ENCODE peak calls at places on chromosome 18, in seven cellular contexts. E is neural crest cell, O is choroid plexus epithelial cell, J is astrocyte, C is foreskin keratinocyte, Z is mammary epithelial cell, S is heart left ventricle. B is an unnamed sample.

GRCh38 chr18:35998967-35999366 is 26.5 kb downstream of the RMP24 start:
- DNase-seq in O (peak; percentile 55), C (no peak), E (no peak), S (no peak), Z (no peak), J (no peak), B (no peak)

GRCh38 chr18:3511980-3512379 is 62.0 kb downstream of the TGIF1 start:
- DNase-seq in E (no peak), J (peak; percentile 67), C (peak; percentile 81), Z (peak; percentile 91), O (peak; percentile 77), S (no peak), B (no peak)

GRCh38 chr18:23237524-23238151 is 102.4 kb downstream of the CABLES1 start:
- DNase-seq in J (peak; percentile 55), C (no peak), E (peak; percentile 8), O (peak; percentile 65), S (peak; percentile 52), Z (peak; percentile 53), B (no peak)

GRCh38 chr18:2847341-2848144 is 737 bp downstream of the EMILIN2 start:
- DNase-seq in S (peak; percentile 42), O (peak; percentile 64), C (no peak), E (peak; percentile 5), Z (peak; percentile 22), J (no peak), B (no peak)

GRCh38 chr18:35777042-35777441 is 195.4 kb upstream of the RMP24 start:
- DNase-seq in S (no peak), Z (no peak), O (no peak), J (no peak), C (no peak), E (no peak), B (no peak)

GRCh38 chr18:10317864-10318685 is 136.4 kb upstream of the APCDD1 start:
- DNase-seq in J (no peak), S (no peak), Z (no peak), C (no peak), O (no peak), E (no peak), B (no peak)

GRCh38 chr18:23249348-23249747 is 114.1 kb downstream of the CABLES1 start:
- DNase-seq in J (no peak), S (no peak), E (no peak), C (peak; percentile 81), O (no peak), Z (no peak), B (no peak)

GRCh38 chr18:71374294-71374693 is 1085.4 kb downstream of the SOCS6 start:
- DNase-seq in Z (no peak), S (no peak), C (no peak), J (no peak), E (no peak), O (peak; percentile 6), B (no peak)

GRCh38 chr18:36212301-36212977 is 25.1 kb downstream of the MOCOS start:
- DNase-seq in E (no peak), J (no peak), O (peak; percentile 55), Z (no peak), S (no peak), C (no peak), B (no peak)

GRCh38 chr18:46069524-46069923 is 2.5 kb downstream of the PSTPIP2 start:
- DNase-seq in E (no peak), Z (peak; percentile 90), C (peak; percentile 75), O (no peak), J (no peak), S (no peak), B (no peak)

GRCh38 chr18:36441872-36442271 is 144.4 kb downstream of the FHOD3 start:
- DNase-seq in Z (peak; percentile 67), J (peak; percentile 90), O (peak; percentile 32), C (no peak), E (no peak), S (no peak), B (no peak)

GRCh38 chr18:22977847-22978701 is 44.9 kb downstream of the RBBP8 start:
- DNase-seq in S (no peak), J (peak; percentile 92), O (peak; percentile 87), C (peak; percentile 73), E (no peak), Z (peak; percentile 89), B (no peak)

GRCh38 chr18:3623769-3624545 is 174.0 kb downstream of the TGIF1 start:
- DNase-seq in C (peak; percentile 99), S (peak; percentile 80), E (peak; percentile 36), Z (peak; percentile 98), O (peak; percentile 97), J (peak; percentile 98), B (peak; percentile 32)

GRCh38 chr18:28108801-28109200 is 68.1 kb downstream of the CDH2 start:
- DNase-seq in E (no peak), Z (peak; percentile 33), S (no peak), C (no peak), O (peak; percentile 36), J (peak; percentile 60), B (no peak)

GRCh38 chr18:66749030-66749429 is 145.1 kb upstream of the CDH19 start:
- DNase-seq in C (no peak), J (peak; percentile 15), Z (no peak), E (no peak), S (no peak), O (peak; percentile 20), B (no peak)

GRCh38 chr18:28175930-28176673 is 828 bp downstream of the CDH2 start:
- DNase-seq in J (no peak), Z (peak; percentile 25), O (peak; percentile 33), E (peak; percentile 39), S (no peak), C (no peak), B (no peak)

GRCh38 chr18:73023975-73024374 is 156.2 kb upstream of the NETO1 start:
- DNase-seq in J (no peak), O (no peak), Z (no peak), S (no peak), C (no peak), E (no peak), B (no peak)

GRCh38 chr18:21134895-21135294 is 23.3 kb upstream of the ROCK1 start:
- DNase-seq in E (no peak), S (no peak), J (no peak), Z (peak; percentile 20), C (no peak), O (peak; percentile 49), B (no peak)
- TF ChIP-seq CTCF in E (no peak), S (peak; percentile 38), J (no peak), Z (peak; percentile 13), C (peak; percentile 59), O (peak; percentile 25), B (no peak)

GRCh38 chr18:31626409-31626808 is 34.7 kb downstream of the TTR start:
- DNase-seq in Z (no peak), C (no peak), E (no peak), O (no peak), J (no peak), S (no peak), B (no peak)
- TF ChIP-seq CTCF in Z (no peak), C (peak; percentile 38), E (no peak), O (no peak), J (no peak), S (peak; percentile 6), B (no peak)

GRCh38 chr18:50429207-50429948 is 54.5 kb downstream of the SKA1 start:
- DNase-seq in J (no peak), C (no peak), S (no peak), Z (no peak), E (no peak), O (peak; percentile 55), B (no peak)
- TF ChIP-seq CTCF in J (peak; percentile 41), C (peak; percentile 63), S (peak; percentile 45), Z (peak; percentile 31), E (peak; percentile 77), O (peak; percentile 52), B (peak; percentile 78)

DNA sequence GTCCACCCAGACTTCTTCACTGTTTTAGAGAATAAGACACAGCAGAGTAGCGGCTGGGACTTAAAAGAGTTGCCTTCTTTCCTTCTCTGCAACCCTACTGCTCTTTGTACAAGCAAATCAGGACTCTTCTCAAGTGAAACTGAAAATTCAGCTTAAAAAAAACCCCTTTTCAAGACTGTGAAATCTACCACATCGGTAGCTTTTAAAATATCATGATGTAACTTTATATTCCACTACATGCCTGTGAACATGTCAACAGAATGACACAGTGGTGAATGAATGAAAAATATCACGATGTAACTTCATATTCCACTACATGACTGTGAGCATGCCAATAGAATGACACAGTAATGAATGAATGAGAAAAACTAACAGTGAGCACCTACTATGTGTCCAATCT is 53.4 kb downstream of the TCF4 start:
- DNase-seq in Z (no peak), C (no peak), J (peak; percentile 27), S (no peak), E (no peak), O (peak; percentile 28), B (no peak)
- TF ChIP-seq CTCF in Z (no peak), C (no peak), J (no peak), S (no peak), E (no peak), O (no peak), B (no peak)

DNA sequence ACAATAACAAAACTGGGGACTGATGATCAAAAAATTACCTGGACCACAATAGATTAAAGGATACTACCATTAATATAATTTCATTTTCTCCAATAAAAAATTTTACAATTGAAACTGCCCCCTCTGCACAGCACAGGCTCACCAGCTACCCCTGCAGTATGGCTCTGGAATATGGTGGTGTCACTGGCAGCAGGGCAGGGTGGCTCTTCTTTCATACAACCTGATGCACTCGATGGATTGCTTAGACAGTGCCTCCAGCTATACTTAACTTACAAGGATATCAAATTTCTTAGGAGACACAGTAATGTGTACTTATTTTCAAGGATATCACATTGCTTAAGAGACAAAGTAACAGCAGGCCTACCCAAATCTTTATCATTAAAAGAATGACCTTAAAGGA is 124.0 kb downstream of the PRELID3A start:
- DNase-seq in J (no peak), O (peak; percentile 31), C (no peak), E (no peak), S (no peak), Z (no peak), B (no peak)
- TF ChIP-seq CTCF in J (no peak), O (peak; percentile 48), C (peak; percentile 35), E (no peak), S (no peak), Z (no peak), B (no peak)

DNA sequence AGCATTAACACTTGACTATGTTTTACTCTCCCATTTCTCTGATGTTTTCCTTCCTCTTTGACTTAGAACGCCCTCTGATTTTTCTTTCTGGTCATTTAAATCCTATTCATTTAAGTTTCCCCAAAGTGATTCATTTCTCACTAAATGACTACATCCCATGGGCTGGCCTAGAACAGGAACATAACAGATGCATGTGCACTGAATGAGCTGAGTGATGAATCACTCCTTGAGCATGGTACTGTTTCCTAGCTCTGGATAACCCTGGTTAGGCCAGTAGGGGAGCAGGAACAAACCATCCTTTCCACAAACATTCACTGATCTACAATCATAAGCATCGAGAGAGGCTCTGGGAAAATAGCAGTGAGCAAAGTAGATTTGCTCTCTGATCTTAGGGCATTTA is 221.9 kb upstream of the SETBP1 start:
- DNase-seq in Z (peak; percentile 91), O (peak; percentile 59), J (peak; percentile 88), E (no peak), S (no peak), C (peak; percentile 78), B (no peak)
- TF ChIP-seq CTCF in Z (no peak), O (peak; percentile 17), J (peak; percentile 14), E (no peak), S (no peak), C (peak; percentile 57), B (no peak)

DNA sequence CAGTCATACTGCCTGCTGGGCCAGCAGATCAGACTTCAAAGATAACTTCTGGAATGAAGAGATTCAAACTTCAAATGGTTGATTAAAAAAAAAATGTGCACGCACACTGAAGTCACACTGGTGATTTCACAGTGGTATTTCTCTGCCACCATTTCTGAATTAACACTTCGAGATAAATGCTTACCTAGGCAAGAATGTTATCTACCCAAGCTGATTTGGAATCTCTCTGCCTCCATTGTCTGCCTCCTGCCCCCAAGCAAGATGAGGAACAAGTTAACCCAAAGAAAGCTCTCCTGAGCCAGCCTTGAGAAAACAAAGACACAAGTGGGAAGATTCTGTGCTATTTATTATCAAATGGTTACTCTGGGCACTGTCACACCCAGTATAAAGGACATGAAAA is 6.5 kb downstream of the LAMA1 start:
- DNase-seq in E (no peak), Z (no peak), J (no peak), O (no peak), S (no peak), C (no peak), B (no peak)
- TF ChIP-seq CTCF in E (no peak), Z (no peak), J (no peak), O (no peak), S (no peak), C (no peak), B (no peak)

B was measured in mesothelial cell of epicardium.